ENCODE peak calls at places on chromosomes 1 and 21, in ten cellular contexts. W, A, K, Y, G, B, Q, V, O and E are unnamed samples.

GRCh38 chr1:117268926-117269378 is 58.2 kb upstream of the VTCN1 start:
- DNase-seq in B (no peak), A (no peak), Q (no peak), G (no peak), W (no peak), O (no peak), K (no peak), V (no peak), Y (no peak), E (no peak)

GRCh38 chr1:207948536-207949250 is 37.8 kb upstream of the CD34 start:
- DNase-seq in G (no peak), Q (no peak), A (no peak), K (no peak), V (no peak), W (no peak), B (no peak), Y (no peak), O (no peak), E (no peak)

GRCh38 chr1:183569141-183569540 is 21.1 kb downstream of the NCF2 start:
- DNase-seq in A (no peak), V (no peak), Y (no peak), G (no peak), B (no peak), Q (no peak), O (no peak), K (peak), W (no peak), E (no peak)

GRCh38 chr1:32195972-32196823 is 4.2 kb upstream of the CCDC28B start:
- DNase-seq in K (no peak), V (no peak), A (no peak), G (no peak), Q (no peak), W (no peak), B (peak), O (no peak), Y (no peak), E (no peak)

GRCh38 chr1:47210666-47211065 is 20.8 kb upstream of the PDZK1IP1 start:
- DNase-seq in O (no peak), Q (no peak), W (no peak), A (no peak), Y (no peak), G (no peak), K (no peak), V (no peak), B (no peak), E (no peak)

GRCh38 chr1:13583592-13583963 is at the start of gene PDPN:
- DNase-seq in W (no peak), A (no peak), Y (peak), O (no peak), G (no peak), K (no peak), Q (no peak), V (no peak), B (no peak), E (no peak)

GRCh38 chr1:28718601-28719331 is 18.0 kb upstream of the YTHDF2 start:
- DNase-seq in Q (no peak), A (no peak), O (no peak), W (no peak), B (no peak), Y (no peak), V (no peak), K (peak), G (peak), E (no peak)

GRCh38 chr21:20789696-20790095 is 208.5 kb upstream of the NCAM2 start:
- DNase-seq in Q (no peak), B (no peak), W (no peak), G (no peak), K (no peak), O (peak), V (no peak), Y (no peak), A (no peak), E (no peak)

GRCh38 chr1:44707959-44708831 is 22.8 kb downstream of the RNU5D-1 start:
- DNase-seq in O (peak), B (peak), G (peak), A (no peak), Y (peak), K (peak), W (peak), Q (no peak), V (no peak), E (peak)

GRCh38 chr1:64223329-64224151 is 20.1 kb downstream of the UBE2U start:
- DNase-seq in G (no peak), V (no peak), O (no peak), Q (no peak), A (peak), W (peak), K (peak), B (no peak), Y (no peak), E (peak)

GRCh38 chr1:208164609-208165008 is 79.6 kb downstream of the PLXNA2 start:
- DNase-seq in K (no peak), A (no peak), Q (no peak), W (no peak), Y (no peak), B (no peak), V (no peak), O (no peak), G (no peak), E (no peak)

GRCh38 chr1:219897914-219898313 is 30.4 kb downstream of the SLC30A10 start:
- DNase-seq in G (no peak), A (no peak), B (no peak), Y (no peak), W (no peak), V (no peak), O (no peak), K (no peak), Q (no peak), E (no peak)

GRCh38 chr1:19374402-19374801 is 62.3 kb downstream of the SLC66A1 start:
- DNase-seq in V (no peak), Q (no peak), Y (no peak), O (no peak), W (no peak), A (no peak), G (no peak), B (no peak), K (no peak), E (no peak)

GRCh38 chr1:80668370-80668769 is 1132.4 kb upstream of the ADGRL2 start:
- DNase-seq in W (no peak), A (no peak), Y (no peak), Q (no peak), O (no peak), V (no peak), B (no peak), K (no peak), G (no peak), E (no peak)

GRCh38 chr1:22317231-22317919 is 134.3 kb upstream of the ZBTB40 start:
- DNase-seq in Q (no peak), G (no peak), W (no peak), K (no peak), O (no peak), Y (no peak), V (no peak), A (no peak), B (no peak), E (no peak)

GRCh38 chr21:26966360-26966977 is 419 bp downstream of the ADAMTS5 start:
- DNase-seq in W (no peak), Q (no peak), V (no peak), Y (no peak), K (no peak), B (no peak), A (no peak), O (no peak), G (no peak), E (peak)

GRCh38 chr1:116873680-116874271 is 35.9 kb upstream of the PTGFRN start:
- DNase-seq in Q (no peak), A (no peak), Y (no peak), O (no peak), G (no peak), V (no peak), W (no peak), B (no peak), K (no peak), E (no peak)

GRCh38 chr1:206467915-206468314 is 2.4 kb upstream of the IKBKE start:
- DNase-seq in Q (no peak), A (no peak), G (peak), W (peak), O (peak), B (no peak), V (no peak), K (peak), Y (no peak), E (no peak)

GRCh38 chr1:65788762-65789161 is 3.9 kb upstream of the PDE4B start:
- DNase-seq in Q (no peak), G (no peak), W (no peak), V (no peak), K (no peak), B (no peak), O (no peak), Y (no peak), A (no peak), E (no peak)

GRCh38 chr1:89799495-89799894 is 21.3 kb upstream of the LRRC8D start:
- DNase-seq in W (no peak), G (no peak), K (peak), O (peak), V (no peak), Q (no peak), A (no peak), B (no peak), Y (no peak), E (no peak)

GRCh38 chr1:215416497-215416896 is 150.6 kb upstream of the KCTD3 start:
- DNase-seq in O (no peak), K (no peak), B (no peak), W (no peak), V (no peak), G (no peak), A (no peak), Y (no peak), Q (no peak), E (no peak)

GRCh38 chr1:160083968-160084770 is 2.8 kb downstream of the KCNJ9 start:
- DNase-seq in Q (peak), K (no peak), O (no peak), V (peak), B (peak), W (no peak), G (no peak), A (no peak), Y (peak), E (no peak)

GRCh38 chr1:8374356-8374755 is 56.4 kb downstream of the SLC45A1 start:
- DNase-seq in W (no peak), Y (no peak), Q (no peak), K (no peak), G (no peak), B (no peak), V (no peak), O (no peak), A (no peak), E (no peak)

GRCh38 chr21:26736449-26736848 is 108.8 kb downstream of the ADAMTS1 start:
- DNase-seq in B (no peak), G (no peak), W (no peak), Y (no peak), V (no peak), A (no peak), Q (no peak), K (no peak), O (no peak), E (no peak)

GRCh38 chr1:16383917-16384316 is 16.9 kb downstream of the SZRD1 start:
- DNase-seq in W (no peak), G (no peak), A (no peak), K (no peak), V (no peak), B (no peak), Q (no peak), Y (no peak), O (no peak), E (peak)

GRCh38 chr1:59293849-59294248 is 3.0 kb upstream of the FGGY start:
- DNase-seq in V (no peak), B (no peak), W (no peak), O (no peak), G (no peak), Y (no peak), Q (no peak), A (no peak), K (no peak), E (no peak)

GRCh38 chr1:59967141-59967697 is 40.6 kb upstream of the CYP2J2 start:
- DNase-seq in B (no peak), V (no peak), W (no peak), Y (no peak), Q (no peak), A (peak), O (no peak), G (no peak), K (no peak), E (no peak)

GRCh38 chr1:199290186-199290585 is 651.3 kb downstream of the PTPRC start:
- DNase-seq in G (no peak), B (no peak), O (no peak), V (no peak), Y (no peak), Q (no peak), A (no peak), W (no peak), K (peak), E (no peak)

GRCh38 chr1:59926381-59927243 is at the start of gene CYP2J2:
- DNase-seq in W (no peak), B (peak), Q (peak), K (no peak), A (no peak), Y (peak), O (no peak), G (peak), V (peak), E (peak)

GRCh38 chr21:43865471-43866181 is 603 bp downstream of the AGPAT3 start:
- DNase-seq in Q (peak), A (no peak), B (peak), V (peak), G (peak), W (peak), K (no peak), Y (peak), O (no peak), E (peak)

GRCh38 chr1:39434797-39435395 is 56.5 kb upstream of the BMP8A start:
- DNase-seq in V (no peak), O (no peak), B (no peak), Q (no peak), G (no peak), A (no peak), W (no peak), Y (no peak), K (no peak), E (no peak)